ENCODE peak calls at places on chromosome 4, in seven cellular contexts. Z, L, M, P, G, O and A are unnamed samples.
A peak's percentile ranks its signal among the peaks of the same experiment; 100 is the strongest.

GRCh38 chr4:143251781-143252180 is 67.1 kb downstream of the USP38 start:
- DNase-seq in G (no peak), L (no peak), P (no peak), M (no peak), Z (no peak), O (no peak), A (no peak)

GRCh38 chr4:150501019-150501727 is 80.8 kb upstream of the MAB21L2 start:
- DNase-seq in M (peak; percentile 4), O (no peak), L (no peak), P (no peak), G (no peak), Z (no peak), A (no peak)

GRCh38 chr4:39353478-39354177 is 12.5 kb downstream of the RFC1 start:
- DNase-seq in O (no peak), P (no peak), L (no peak), G (no peak), M (no peak), Z (peak; percentile 51), A (peak; percentile 73)

GRCh38 chr4:120773641-120774040 is 148.9 kb downstream of the PRDM5 start:
- DNase-seq in P (no peak), O (no peak), L (no peak), G (no peak), M (no peak), Z (no peak), A (no peak)

GRCh38 chr4:13966241-13967195 is 339.0 kb upstream of the BOD1L1 start:
- DNase-seq in O (no peak), Z (no peak), M (peak; percentile 28), L (no peak), G (no peak), P (no peak), A (no peak)

GRCh38 chr4:125315571-125316390 is 1.0 kb downstream of the FAT4 start:
- DNase-seq in L (peak; percentile 14), Z (peak; percentile 14), G (peak; percentile 12), O (peak; percentile 18), P (peak; percentile 45), M (no peak), A (no peak)

GRCh38 chr4:12924728-12925320 is 559.3 kb downstream of the RAB28 start:
- DNase-seq in P (no peak), G (no peak), Z (no peak), M (no peak), L (no peak), O (no peak), A (no peak)

GRCh38 chr4:6991771-6992557 is 51.2 kb upstream of the TADA2B start:
- DNase-seq in Z (no peak), G (no peak), P (no peak), M (peak; percentile 69), L (no peak), O (no peak), A (no peak)

GRCh38 chr4:121182296-121182695 is 18.2 kb upstream of the TNIP3 start:
- DNase-seq in P (no peak), G (no peak), L (no peak), O (no peak), Z (no peak), M (no peak), A (no peak)

GRCh38 chr4:157204634-157205244 is 15.8 kb upstream of the GRIA2 start:
- DNase-seq in P (no peak), M (no peak), G (peak; percentile 29), L (no peak), Z (peak; percentile 18), O (no peak), A (peak; percentile 52)

GRCh38 chr4:145545538-145546224 is 64.0 kb downstream of the SMAD1 start:
- DNase-seq in P (no peak), G (no peak), O (no peak), M (peak; percentile 6), Z (no peak), L (peak; percentile 4), A (no peak)

GRCh38 chr4:141347738-141348524 is 127.2 kb downstream of the ZNF330 start:
- DNase-seq in P (no peak), G (no peak), L (peak; percentile 20), Z (no peak), O (no peak), M (no peak), A (no peak)

GRCh38 chr4:14862881-14863280 is 139.4 kb upstream of the CPEB2 start:
- DNase-seq in G (no peak), O (peak; percentile 6), L (no peak), P (no peak), Z (no peak), M (no peak), A (no peak)

GRCh38 chr4:64899563-64899962 is 490.3 kb upstream of the TECRL start:
- DNase-seq in Z (no peak), P (no peak), G (no peak), L (no peak), O (no peak), M (no peak), A (no peak)

GRCh38 chr4:78734451-78735003 is 41.6 kb upstream of the BMP2K start:
- DNase-seq in Z (no peak), L (no peak), P (no peak), G (no peak), O (no peak), M (no peak), A (peak; percentile 39)

GRCh38 chr4:148926861-148927260 is 484.6 kb upstream of the NR3C2 start:
- DNase-seq in G (no peak), Z (no peak), M (no peak), P (no peak), O (no peak), L (no peak), A (no peak)